ENCODE peak calls at places on chromosome 18, in nine cellular contexts. R, N, C, I, T, Y, M, W and A are unnamed samples.

GRCh38 chr18:23243178-23243577 is 107.9 kb downstream of the CABLES1 start:
- DNase-seq in R (no peak), N (no peak), C (no peak), I (no peak), T (no peak), Y (no peak), M (no peak), W (no peak), A (no peak)

GRCh38 chr18:38244360-38244940 is 678.9 kb upstream of the CELF4 start:
- DNase-seq in R (no peak), N (no peak), C (no peak), I (no peak), T (no peak), Y (no peak), M (no peak), W (no peak), A (no peak)

GRCh38 chr18:25896178-25896780 is 194.1 kb downstream of the SS18 start:
- DNase-seq in R (peak; percentile 25), N (no peak), C (no peak), I (no peak), T (no peak), Y (no peak), M (peak; percentile 41), W (no peak), A (peak; percentile 43)

GRCh38 chr18:52002600-52002999 is 337.4 kb upstream of the DCC start:
- DNase-seq in R (no peak), N (no peak), C (no peak), I (no peak), T (no peak), Y (no peak), M (no peak), W (no peak), A (no peak)

GRCh38 chr18:56083097-56083865 is 495.3 kb upstream of the TCF4 start:
- DNase-seq in R (no peak), N (no peak), C (no peak), I (no peak), T (no peak), Y (peak; percentile 78), M (no peak), W (peak; percentile 74), A (no peak)

GRCh38 chr18:79912994-79913831 is 38.2 kb downstream of the SLC66A2 start:
- DNase-seq in R (no peak), N (no peak), C (no peak), I (no peak), T (peak; percentile 19), Y (peak; percentile 72), M (no peak), W (no peak), A (no peak)

GRCh38 chr18:11791131-11791530 is 60.1 kb upstream of the CHMP1B start:
- DNase-seq in R (no peak), N (no peak), C (no peak), I (no peak), T (no peak), Y (no peak), M (no peak), W (no peak), A (no peak)

GRCh38 chr18:33839452-33840225 is 261.6 kb downstream of the ASXL3 start:
- DNase-seq in R (no peak), N (no peak), C (no peak), I (no peak), T (no peak), Y (no peak), M (peak; percentile 50), W (no peak), A (no peak)

GRCh38 chr18:75915941-75916640 is 488.6 kb upstream of the SMIM21 start:
- DNase-seq in R (no peak), N (peak; percentile 5), C (no peak), I (no peak), T (no peak), Y (no peak), M (no peak), W (peak; percentile 37), A (peak; percentile 74)

GRCh38 chr18:74709451-74709850 is 111.8 kb downstream of the ZNF407 start:
- DNase-seq in R (no peak), N (no peak), C (no peak), I (no peak), T (no peak), Y (no peak), M (no peak), W (no peak), A (no peak)

GRCh38 chr18:50218432-50219197 is 23.7 kb upstream of the MYO5B start:
- DNase-seq in R (peak; percentile 3), N (peak; percentile 1), C (no peak), I (peak; percentile 29), T (no peak), Y (no peak), M (peak; percentile 2), W (no peak), A (no peak)

GRCh38 chr18:40017026-40017425 is 1938.0 kb upstream of the PIK3C3 start:
- DNase-seq in R (no peak), N (no peak), C (no peak), I (no peak), T (no peak), Y (no peak), M (no peak), W (no peak), A (no peak)

GRCh38 chr18:1760901-1761300 is 810.4 kb downstream of the METTL4 start:
- DNase-seq in R (no peak), N (no peak), C (no peak), I (no peak), T (no peak), Y (no peak), M (no peak), W (no peak), A (no peak)

GRCh38 chr18:79610461-79611039 is 69.1 kb upstream of the CTDP1 start:
- DNase-seq in R (no peak), N (no peak), C (no peak), I (peak; percentile 8), T (no peak), Y (peak; percentile 75), M (no peak), W (peak; percentile 34), A (no peak)

GRCh38 chr18:5890261-5890605 is 5.1 kb downstream of the TMEM200C start:
- DNase-seq in R (no peak), N (no peak), C (no peak), I (peak; percentile 28), T (no peak), Y (no peak), M (no peak), W (no peak), A (no peak)

GRCh38 chr18:23032030-23032582 is 99.0 kb downstream of the RBBP8 start:
- DNase-seq in R (peak; percentile 67), N (no peak), C (no peak), I (no peak), T (no peak), Y (no peak), M (no peak), W (no peak), A (no peak)